ENCODE peak calls at places on chromosomes 11 and 22, in six cellular contexts. Z is NCI-H510A; S is iPS DF 19.7; X is AG04450; I is anterior cingulate cortex; R is activated naive CD8-positive, alpha-beta T cell treated with anti-CD3 and anti-CD28 coated beads, Interleukin-2, amount 50 U/mL, for 24 hours. H is an unnamed sample.

GRCh38 chr11:61186504-61186903 is 16.8 kb upstream of the PGA3 start:
- DNase-seq in Z (no peak), S (no peak), X (no peak), I (no peak), R (no peak), H (no peak)

GRCh38 chr11:859394-860131 is 16.9 kb downstream of the TSPAN4 start:
- DNase-seq in Z (peak), S (no peak), X (peak), I (no peak), R (no peak), H (peak)

GRCh38 chr11:130804306-130805077 is 111.8 kb downstream of the SNX19 start:
- DNase-seq in Z (no peak), S (no peak), X (no peak), I (no peak), R (no peak), H (no peak)

GRCh38 chr11:115963170-115963569 is 459.0 kb upstream of the CADM1 start:
- DNase-seq in Z (no peak), S (no peak), X (no peak), I (no peak), R (no peak), H (no peak)

GRCh38 chr11:116813170-116813569 is 9.9 kb downstream of the APOA4 start:
- DNase-seq in Z (no peak), S (no peak), X (no peak), I (no peak), R (no peak), H (no peak)

GRCh38 chr11:72679869-72680268 is 5.6 kb upstream of the PDE2A start:
- DNase-seq in Z (no peak), S (no peak), X (no peak), I (no peak), R (no peak), H (no peak)

GRCh38 chr22:24601217-24602104 is 1.5 kb upstream of the GGT1 start:
- DNase-seq in Z (no peak), S (no peak), X (no peak), I (no peak), R (no peak), H (no peak)

GRCh38 chr11:91230647-91231046 is 994.0 kb upstream of the FAT3 start:
- DNase-seq in Z (no peak), S (no peak), X (no peak), I (no peak), R (no peak), H (no peak)

GRCh38 chr11:7524831-7525230 is 11.0 kb downstream of the PPFIBP2 start:
- DNase-seq in Z (no peak), S (no peak), X (no peak), I (no peak), R (no peak), H (no peak)

GRCh38 chr11:134411887-134412507 is at the start of gene B3GAT1:
- DNase-seq in Z (no peak), S (no peak), X (no peak), I (no peak), R (no peak), H (no peak)

GRCh38 chr22:25972397-25972796 is 196.9 kb upstream of the SEZ6L start:
- DNase-seq in Z (no peak), S (no peak), X (no peak), I (no peak), R (no peak), H (no peak)

GRCh38 chr11:8251767-8252295 is 11.8 kb downstream of the LMO1 start:
- DNase-seq in Z (no peak), S (no peak), X (no peak), I (no peak), R (no peak), H (no peak)

GRCh38 chr22:37088750-37089408 is 20.6 kb downstream of the TMPRSS6 start:
- DNase-seq in Z (no peak), S (no peak), X (no peak), I (no peak), R (no peak), H (no peak)

GRCh38 chr11:103735497-103736032 is 300.9 kb upstream of the DDI1 start:
- DNase-seq in Z (no peak), S (no peak), X (no peak), I (no peak), R (no peak), H (no peak)

GRCh38 chr22:26558246-26558895 is 31.6 kb downstream of the TPST2 start:
- DNase-seq in Z (no peak), S (no peak), X (no peak), I (no peak), R (no peak), H (no peak)

GRCh38 chr11:34488855-34489557 is 24.6 kb downstream of the ELF5 start:
- DNase-seq in Z (no peak), S (no peak), X (no peak), I (no peak), R (no peak), H (no peak)

GRCh38 chr11:81573367-81573766 is 1160.3 kb downstream of the FAM181B start:
- DNase-seq in Z (peak), S (no peak), X (no peak), I (no peak), R (no peak), H (no peak)

GRCh38 chr11:8567597-8568198 is 26.3 kb downstream of the STK33 start:
- DNase-seq in Z (no peak), S (no peak), X (no peak), I (no peak), R (no peak), H (no peak)

GRCh38 chr11:5575159-5575558 is 5.5 kb upstream of the OR52B6 start:
- DNase-seq in Z (peak), S (no peak), X (no peak), I (no peak), R (no peak), H (no peak)

GRCh38 chr11:126772267-126772666 is 228.3 kb downstream of the KIRREL3 start:
- DNase-seq in Z (no peak), S (no peak), X (no peak), I (no peak), R (no peak), H (no peak)

GRCh38 chr11:66328036-66328306 is 8.3 kb downstream of the RIN1 start:
- DNase-seq in Z (no peak), S (no peak), X (no peak), I (no peak), R (peak), H (no peak)

GRCh38 chr11:133318221-133318620 is 214.1 kb downstream of the OPCML start:
- DNase-seq in Z (no peak), S (peak), X (no peak), I (no peak), R (no peak), H (no peak)

GRCh38 chr11:96112192-96113099 is 188.5 kb upstream of the MTMR2 start:
- DNase-seq in Z (no peak), S (no peak), X (no peak), I (no peak), R (peak), H (no peak)

GRCh38 chr11:92383430-92383829 is 158.8 kb downstream of the FAT3 start:
- DNase-seq in Z (no peak), S (no peak), X (no peak), I (no peak), R (no peak), H (no peak)

GRCh38 chr11:877565-877964 is 33.0 kb downstream of the CHID1 start:
- DNase-seq in Z (no peak), S (no peak), X (no peak), I (no peak), R (peak), H (no peak)

GRCh38 chr11:122690292-122690691 is 34.8 kb downstream of the UBASH3B start:
- DNase-seq in Z (no peak), S (no peak), X (no peak), I (no peak), R (no peak), H (no peak)

GRCh38 chr11:118785362-118785761 is 5.6 kb downstream of the DDX6 start:
- DNase-seq in Z (no peak), S (no peak), X (no peak), I (no peak), R (no peak), H (no peak)

GRCh38 chr11:96390403-96390830 is 604 bp downstream of the JRKL start:
- DNase-seq in Z (no peak), S (no peak), X (no peak), I (no peak), R (no peak), H (no peak)

GRCh38 chr11:29306527-29306926 is 710.3 kb downstream of the KCNA4 start:
- DNase-seq in Z (no peak), S (no peak), X (peak), I (no peak), R (no peak), H (no peak)

GRCh38 chr11:36139767-36140166 is 149.5 kb downstream of the COMMD9 start:
- DNase-seq in Z (no peak), S (no peak), X (no peak), I (no peak), R (no peak), H (no peak)

GRCh38 chr22:29014773-29015172 is 46.9 kb downstream of the C22orf31 start:
- DNase-seq in Z (no peak), S (no peak), X (no peak), I (no peak), R (no peak), H (no peak)